ENCODE peak calls at places on chromosomes 7 and 10, in seven cellular contexts. One of them, this sample, is unnamed.

GRCh38 chr7:8162181-8162580 is 99.8 kb downstream of the ICA1 start:
- DNase-seq in esophagus squamous epithelium: no peak
- DNase-seq in colonic mucosa: no peak
- DNase-seq in Caco-2: no peak
- DNase-seq in mucosa of descending colon: no peak
- DNase-seq in CD8-positive, alpha-beta memory T cell: no peak
- DNase-seq in CD8-positive, alpha-beta T cell: no peak
- DNase-seq in this sample: no peak

GRCh38 chr7:6531492-6532279 is 19.6 kb downstream of the GRID2IP start:
- DNase-seq in esophagus squamous epithelium: no peak
- DNase-seq in colonic mucosa: no peak
- DNase-seq in Caco-2: no peak
- DNase-seq in mucosa of descending colon: no peak
- DNase-seq in CD8-positive, alpha-beta memory T cell: no peak
- DNase-seq in CD8-positive, alpha-beta T cell: no peak
- DNase-seq in this sample: no peak

GRCh38 chr10:112352044-112352443 is 21.9 kb upstream of the ACSL5 start:
- DNase-seq in esophagus squamous epithelium: no peak
- DNase-seq in colonic mucosa: no peak
- DNase-seq in Caco-2: no peak
- DNase-seq in mucosa of descending colon: no peak
- DNase-seq in CD8-positive, alpha-beta memory T cell: no peak
- DNase-seq in CD8-positive, alpha-beta T cell: no peak
- DNase-seq in this sample: no peak

GRCh38 chr7:12814107-12814506 is 126.7 kb downstream of the ARL4A start:
- DNase-seq in esophagus squamous epithelium: no peak
- DNase-seq in colonic mucosa: no peak
- DNase-seq in Caco-2: no peak
- DNase-seq in mucosa of descending colon: no peak
- DNase-seq in CD8-positive, alpha-beta memory T cell: no peak
- DNase-seq in CD8-positive, alpha-beta T cell: no peak
- DNase-seq in this sample: no peak

GRCh38 chr7:25922296-25922695 is 229.7 kb upstream of the NFE2L3 start:
- DNase-seq in esophagus squamous epithelium: no peak
- DNase-seq in colonic mucosa: no peak
- DNase-seq in Caco-2: no peak
- DNase-seq in mucosa of descending colon: no peak
- DNase-seq in CD8-positive, alpha-beta memory T cell: no peak
- DNase-seq in CD8-positive, alpha-beta T cell: no peak
- DNase-seq in this sample: no peak

GRCh38 chr7:71649812-71650211 is 517.9 kb downstream of the GALNT17 start:
- DNase-seq in esophagus squamous epithelium: no peak
- DNase-seq in colonic mucosa: no peak
- DNase-seq in Caco-2: no peak
- DNase-seq in mucosa of descending colon: no peak
- DNase-seq in CD8-positive, alpha-beta memory T cell: no peak
- DNase-seq in CD8-positive, alpha-beta T cell: no peak
- DNase-seq in this sample: no peak

GRCh38 chr7:148882668-148883232 is 1.3 kb downstream of the EZH2 start:
- DNase-seq in esophagus squamous epithelium: no peak
- DNase-seq in colonic mucosa: peak; percentile 20
- DNase-seq in Caco-2: no peak
- DNase-seq in mucosa of descending colon: no peak
- DNase-seq in CD8-positive, alpha-beta memory T cell: no peak
- DNase-seq in CD8-positive, alpha-beta T cell: no peak
- DNase-seq in this sample: peak; percentile 11

GRCh38 chr7:127943541-127944521 is 87.4 kb downstream of the LRRC4 start:
- DNase-seq in esophagus squamous epithelium: no peak
- DNase-seq in colonic mucosa: no peak
- DNase-seq in Caco-2: no peak
- DNase-seq in mucosa of descending colon: no peak
- DNase-seq in CD8-positive, alpha-beta memory T cell: no peak
- DNase-seq in CD8-positive, alpha-beta T cell: no peak
- DNase-seq in this sample: peak; percentile 90

GRCh38 chr10:122288917-122289316 is 17.8 kb downstream of the BTBD16 start:
- DNase-seq in esophagus squamous epithelium: no peak
- DNase-seq in colonic mucosa: no peak
- DNase-seq in Caco-2: no peak
- DNase-seq in mucosa of descending colon: no peak
- DNase-seq in CD8-positive, alpha-beta memory T cell: no peak
- DNase-seq in CD8-positive, alpha-beta T cell: no peak
- DNase-seq in this sample: no peak

GRCh38 chr10:90937645-90938258 is 16.9 kb upstream of the ANKRD1 start:
- DNase-seq in esophagus squamous epithelium: no peak
- DNase-seq in colonic mucosa: no peak
- DNase-seq in Caco-2: no peak
- DNase-seq in mucosa of descending colon: no peak
- DNase-seq in CD8-positive, alpha-beta memory T cell: no peak
- DNase-seq in CD8-positive, alpha-beta T cell: no peak
- DNase-seq in this sample: no peak

GRCh38 chr10:129897851-129898463 is 66.1 kb downstream of the EBF3 start:
- DNase-seq in esophagus squamous epithelium: no peak
- DNase-seq in colonic mucosa: no peak
- DNase-seq in Caco-2: no peak
- DNase-seq in mucosa of descending colon: no peak
- DNase-seq in CD8-positive, alpha-beta memory T cell: no peak
- DNase-seq in CD8-positive, alpha-beta T cell: no peak
- DNase-seq in this sample: peak; percentile 70

GRCh38 chr7:74009719-74010118 is 18.3 kb upstream of the ELN start:
- DNase-seq in esophagus squamous epithelium: no peak
- DNase-seq in colonic mucosa: no peak
- DNase-seq in Caco-2: no peak
- DNase-seq in mucosa of descending colon: no peak
- DNase-seq in CD8-positive, alpha-beta memory T cell: no peak
- DNase-seq in CD8-positive, alpha-beta T cell: no peak
- DNase-seq in this sample: no peak

GRCh38 chr7:2012981-2013380 is 219.8 kb downstream of the MAD1L1 start:
- DNase-seq in esophagus squamous epithelium: no peak
- DNase-seq in colonic mucosa: no peak
- DNase-seq in Caco-2: peak; percentile 19
- DNase-seq in mucosa of descending colon: no peak
- DNase-seq in CD8-positive, alpha-beta memory T cell: no peak
- DNase-seq in CD8-positive, alpha-beta T cell: no peak
- DNase-seq in this sample: no peak

GRCh38 chr10:77351386-77351785 is 286.2 kb downstream of the KCNMA1 start:
- DNase-seq in esophagus squamous epithelium: no peak
- DNase-seq in colonic mucosa: no peak
- DNase-seq in Caco-2: no peak
- DNase-seq in mucosa of descending colon: no peak
- DNase-seq in CD8-positive, alpha-beta memory T cell: no peak
- DNase-seq in CD8-positive, alpha-beta T cell: no peak
- DNase-seq in this sample: no peak

GRCh38 chr7:151481650-151482505 is 37.8 kb downstream of the RHEB start:
- DNase-seq in esophagus squamous epithelium: no peak
- DNase-seq in colonic mucosa: no peak
- DNase-seq in Caco-2: no peak
- DNase-seq in mucosa of descending colon: no peak
- DNase-seq in CD8-positive, alpha-beta memory T cell: no peak
- DNase-seq in CD8-positive, alpha-beta T cell: no peak
- DNase-seq in this sample: no peak

GRCh38 chr10:100830728-100831110 is 82.0 kb upstream of the SLF2 start:
- DNase-seq in esophagus squamous epithelium: no peak
- DNase-seq in colonic mucosa: no peak
- DNase-seq in Caco-2: no peak
- DNase-seq in mucosa of descending colon: no peak
- DNase-seq in CD8-positive, alpha-beta memory T cell: no peak
- DNase-seq in CD8-positive, alpha-beta T cell: no peak
- DNase-seq in this sample: no peak

GRCh38 chr10:1715821-1716220 is 21.5 kb downstream of the ADARB2 start:
- DNase-seq in esophagus squamous epithelium: no peak
- DNase-seq in colonic mucosa: no peak
- DNase-seq in Caco-2: peak; percentile 71
- DNase-seq in mucosa of descending colon: no peak
- DNase-seq in CD8-positive, alpha-beta memory T cell: no peak
- DNase-seq in CD8-positive, alpha-beta T cell: no peak
- DNase-seq in this sample: no peak

GRCh38 chr10:121669010-121669366 is 70.7 kb upstream of the FGFR2 start:
- DNase-seq in esophagus squamous epithelium: no peak
- DNase-seq in colonic mucosa: no peak
- DNase-seq in Caco-2: no peak
- DNase-seq in mucosa of descending colon: no peak
- DNase-seq in CD8-positive, alpha-beta memory T cell: no peak
- DNase-seq in CD8-positive, alpha-beta T cell: no peak
- DNase-seq in this sample: no peak

GRCh38 chr10:69941730-69942129 is 110.9 kb upstream of the MACROH2A2 start:
- DNase-seq in esophagus squamous epithelium: no peak
- DNase-seq in colonic mucosa: no peak
- DNase-seq in Caco-2: no peak
- DNase-seq in mucosa of descending colon: no peak
- DNase-seq in CD8-positive, alpha-beta memory T cell: no peak
- DNase-seq in CD8-positive, alpha-beta T cell: no peak
- DNase-seq in this sample: no peak

GRCh38 chr7:84291756-84292155 is 97.2 kb upstream of the SEMA3A start:
- DNase-seq in esophagus squamous epithelium: no peak
- DNase-seq in colonic mucosa: no peak
- DNase-seq in Caco-2: no peak
- DNase-seq in mucosa of descending colon: no peak
- DNase-seq in CD8-positive, alpha-beta memory T cell: no peak
- DNase-seq in CD8-positive, alpha-beta T cell: no peak
- DNase-seq in this sample: no peak

GRCh38 chr7:20514364-20514763 is 101.1 kb upstream of the ABCB5 start:
- DNase-seq in esophagus squamous epithelium: no peak
- DNase-seq in colonic mucosa: no peak
- DNase-seq in Caco-2: no peak
- DNase-seq in mucosa of descending colon: no peak
- DNase-seq in CD8-positive, alpha-beta memory T cell: no peak
- DNase-seq in CD8-positive, alpha-beta T cell: no peak
- DNase-seq in this sample: peak; percentile 47

GRCh38 chr10:129968937-129969527 is 5.0 kb upstream of the EBF3 start:
- DNase-seq in esophagus squamous epithelium: no peak
- DNase-seq in colonic mucosa: peak; percentile 44
- DNase-seq in Caco-2: no peak
- DNase-seq in mucosa of descending colon: no peak
- DNase-seq in CD8-positive, alpha-beta memory T cell: no peak
- DNase-seq in CD8-positive, alpha-beta T cell: no peak
- DNase-seq in this sample: no peak

GRCh38 chr10:99343262-99343661 is 14.1 kb downstream of the CNNM1 start:
- DNase-seq in esophagus squamous epithelium: no peak
- DNase-seq in colonic mucosa: no peak
- DNase-seq in Caco-2: no peak
- DNase-seq in mucosa of descending colon: no peak
- DNase-seq in CD8-positive, alpha-beta memory T cell: no peak
- DNase-seq in CD8-positive, alpha-beta T cell: no peak
- DNase-seq in this sample: no peak

GRCh38 chr10:33215154-33215553 is 119.3 kb downstream of the NRP1 start:
- DNase-seq in esophagus squamous epithelium: no peak
- DNase-seq in colonic mucosa: no peak
- DNase-seq in Caco-2: no peak
- DNase-seq in mucosa of descending colon: no peak
- DNase-seq in CD8-positive, alpha-beta memory T cell: no peak
- DNase-seq in CD8-positive, alpha-beta T cell: no peak
- DNase-seq in this sample: no peak

GRCh38 chr10:33215635-33216034 is 118.8 kb downstream of the NRP1 start:
- DNase-seq in esophagus squamous epithelium: no peak
- DNase-seq in colonic mucosa: no peak
- DNase-seq in Caco-2: no peak
- DNase-seq in mucosa of descending colon: no peak
- DNase-seq in CD8-positive, alpha-beta memory T cell: no peak
- DNase-seq in CD8-positive, alpha-beta T cell: no peak
- DNase-seq in this sample: no peak

GRCh38 chr10:33214174-33214573 is 120.3 kb downstream of the NRP1 start:
- DNase-seq in esophagus squamous epithelium: no peak
- DNase-seq in colonic mucosa: no peak
- DNase-seq in Caco-2: no peak
- DNase-seq in mucosa of descending colon: no peak
- DNase-seq in CD8-positive, alpha-beta memory T cell: no peak
- DNase-seq in CD8-positive, alpha-beta T cell: no peak
- DNase-seq in this sample: no peak

GRCh38 chr10:33217854-33218253 is 116.6 kb downstream of the NRP1 start:
- DNase-seq in esophagus squamous epithelium: no peak
- DNase-seq in colonic mucosa: no peak
- DNase-seq in Caco-2: no peak
- DNase-seq in mucosa of descending colon: no peak
- DNase-seq in CD8-positive, alpha-beta memory T cell: no peak
- DNase-seq in CD8-positive, alpha-beta T cell: no peak
- DNase-seq in this sample: no peak

GRCh38 chr10:33216661-33217427 is 117.6 kb downstream of the NRP1 start:
- DNase-seq in esophagus squamous epithelium: no peak
- DNase-seq in colonic mucosa: no peak
- DNase-seq in Caco-2: no peak
- DNase-seq in mucosa of descending colon: no peak
- DNase-seq in CD8-positive, alpha-beta memory T cell: no peak
- DNase-seq in CD8-positive, alpha-beta T cell: no peak
- DNase-seq in this sample: no peak
- H3K4me1 ChIP-seq in esophagus squamous epithelium: peaks cover 7% of the 10 kb centered on the region
- H3K4me1 ChIP-seq in colonic mucosa: peaks cover 5% of the 10 kb centered on the region
- H3K4me1 ChIP-seq in Caco-2: peaks cover 10% of the 10 kb centered on the region
- H3K4me1 ChIP-seq in mucosa of descending colon: no peaks in the 10 kb centered on the region
- H3K4me1 ChIP-seq in CD8-positive, alpha-beta memory T cell: no peaks in the 10 kb centered on the region
- H3K4me1 ChIP-seq in CD8-positive, alpha-beta T cell: no peaks in the 10 kb centered on the region
- H3K4me1 ChIP-seq in this sample: peaks cover 9% of the 10 kb centered on the region

GRCh38 chr7:130881091-130881798 is 147.2 kb upstream of the KLF14 start:
- DNase-seq in esophagus squamous epithelium: no peak
- DNase-seq in colonic mucosa: no peak
- DNase-seq in Caco-2: no peak
- DNase-seq in mucosa of descending colon: no peak
- DNase-seq in CD8-positive, alpha-beta memory T cell: no peak
- DNase-seq in CD8-positive, alpha-beta T cell: no peak
- DNase-seq in this sample: no peak
- H3K4me1 ChIP-seq in esophagus squamous epithelium: peaks cover 40% of the 10 kb centered on the region
- H3K4me1 ChIP-seq in colonic mucosa: peaks cover 9% of the 10 kb centered on the region
- H3K4me1 ChIP-seq in Caco-2: peaks cover 12% of the 10 kb centered on the region
- H3K4me1 ChIP-seq in mucosa of descending colon: peaks cover 6% of the 10 kb centered on the region
- H3K4me1 ChIP-seq in CD8-positive, alpha-beta memory T cell: peaks cover 13% of the 10 kb centered on the region
- H3K4me1 ChIP-seq in CD8-positive, alpha-beta T cell: peaks cover 18% of the 10 kb centered on the region
- H3K4me1 ChIP-seq in this sample: no peaks in the 10 kb centered on the region

GRCh38 chr10:124588736-124589451 is 127.3 kb downstream of the LHPP start:
- DNase-seq in esophagus squamous epithelium: no peak
- DNase-seq in colonic mucosa: peak; percentile 82
- DNase-seq in Caco-2: peak; percentile 55
- DNase-seq in mucosa of descending colon: peak; percentile 77
- DNase-seq in CD8-positive, alpha-beta memory T cell: peak; percentile 41
- DNase-seq in CD8-positive, alpha-beta T cell: no peak
- DNase-seq in this sample: no peak
- H3K4me1 ChIP-seq in esophagus squamous epithelium: peaks cover 17% of the 10 kb centered on the region
- H3K4me1 ChIP-seq in colonic mucosa: peaks cover 9% of the 10 kb centered on the region
- H3K4me1 ChIP-seq in Caco-2: peaks cover 12% of the 10 kb centered on the region
- H3K4me1 ChIP-seq in mucosa of descending colon: peaks cover 11% of the 10 kb centered on the region
- H3K4me1 ChIP-seq in CD8-positive, alpha-beta memory T cell: no peaks in the 10 kb centered on the region
- H3K4me1 ChIP-seq in CD8-positive, alpha-beta T cell: no peaks in the 10 kb centered on the region
- H3K4me1 ChIP-seq in this sample: no peaks in the 10 kb centered on the region

GRCh38 chr10:132522521-132523411 is 14.8 kb upstream of the INPP5A start:
- DNase-seq in esophagus squamous epithelium: no peak
- DNase-seq in colonic mucosa: no peak
- DNase-seq in Caco-2: peak; percentile 23
- DNase-seq in mucosa of descending colon: peak; percentile 40
- DNase-seq in CD8-positive, alpha-beta memory T cell: no peak
- DNase-seq in CD8-positive, alpha-beta T cell: no peak
- DNase-seq in this sample: no peak
- H3K4me1 ChIP-seq in esophagus squamous epithelium: peaks cover 35% of the 10 kb centered on the region
- H3K4me1 ChIP-seq in colonic mucosa: peaks cover 7% of the 10 kb centered on the region
- H3K4me1 ChIP-seq in Caco-2: peaks cover 23% of the 10 kb centered on the region
- H3K4me1 ChIP-seq in mucosa of descending colon: peaks cover 18% of the 10 kb centered on the region
- H3K4me1 ChIP-seq in CD8-positive, alpha-beta memory T cell: no peaks in the 10 kb centered on the region
- H3K4me1 ChIP-seq in CD8-positive, alpha-beta T cell: no peaks in the 10 kb centered on the region
- H3K4me1 ChIP-seq in this sample: peaks cover 5% of the 10 kb centered on the region

This sample was measured in HAP-1.